ENCODE peak calls at places on chromosomes 5 and 9, in nine cellular contexts. U is GF-D8, G is pancreas, J is retina, O is NCI-H460, I is HFFc6, B is fibroblast of the conjunctiva, M is dermis blood vessel endothelial cell, T is HTR-8/SVneo. F is an unnamed sample.

GRCh38 chr9:92600075-92600741 is 64.4 kb upstream of the ECM2 start:
- DNase-seq in U (no peak), G (no peak), J (no peak), O (no peak), I (no peak), B (no peak), M (no peak), T (no peak), F (no peak)

GRCh38 chr9:121271368-121272351 is 3.7 kb downstream of the GSN start:
- DNase-seq in U (peak), G (no peak), J (no peak), O (no peak), I (peak), B (no peak), M (no peak), T (no peak), F (peak)

GRCh38 chr9:126947529-126947928 is 32.9 kb downstream of the RALGPS1 start:
- DNase-seq in U (no peak), G (no peak), J (no peak), O (no peak), I (no peak), B (no peak), M (no peak), T (no peak), F (no peak)

GRCh38 chr5:59125961-59126360 is 543.1 kb downstream of the RAB3C start:
- DNase-seq in U (no peak), G (no peak), J (peak), O (no peak), I (no peak), B (no peak), M (no peak), T (no peak), F (no peak)

GRCh38 chr5:35230043-35230611 is at the start of gene PRLR:
- DNase-seq in U (no peak), G (peak), J (peak), O (no peak), I (peak), B (peak), M (no peak), T (no peak), F (peak)

GRCh38 chr5:57753446-57753845 is 270.8 kb upstream of the ACTBL2 start:
- DNase-seq in U (no peak), G (no peak), J (no peak), O (no peak), I (no peak), B (no peak), M (no peak), T (no peak), F (no peak)

GRCh38 chr5:150781706-150782614 is 3.4 kb downstream of the SMIM3 start:
- DNase-seq in U (no peak), G (no peak), J (no peak), O (no peak), I (peak), B (peak), M (no peak), T (no peak), F (peak)

GRCh38 chr5:68745459-68745858 is 348.4 kb upstream of the SLC30A5 start:
- DNase-seq in U (no peak), G (no peak), J (no peak), O (no peak), I (no peak), B (peak), M (peak), T (no peak), F (no peak)

GRCh38 chr9:385818-386398 is 171.2 kb downstream of the DOCK8 start:
- DNase-seq in U (no peak), G (no peak), J (peak), O (peak), I (peak), B (peak), M (peak), T (peak), F (peak)

GRCh38 chr5:98490348-98490747 is 283.1 kb upstream of the RGMB start:
- DNase-seq in U (no peak), G (no peak), J (no peak), O (no peak), I (no peak), B (no peak), M (no peak), T (no peak), F (no peak)